ENCODE peak calls at places on chromosomes 16 and 17, in ten cellular contexts. M, E, O, Y, G, P, U, L, Q and A are unnamed samples.
A peak's percentile ranks its signal among the peaks of the same experiment; 100 is the strongest.

GRCh38 chr16:19130852-19131808 is 17.4 kb downstream of the ITPRIPL2 start:
- DNase-seq in M (peak; percentile 73), E (peak; percentile 76), O (peak; percentile 42), Y (no peak), G (no peak), P (peak; percentile 81), U (no peak), L (no peak), Q (no peak), A (no peak)

GRCh38 chr16:89410794-89411309 is 79.5 kb downstream of the ANKRD11 start:
- DNase-seq in M (peak; percentile 65), E (peak; percentile 78), O (no peak), Y (no peak), G (no peak), P (peak; percentile 87), U (no peak), L (no peak), Q (peak; percentile 86), A (peak; percentile 96)

GRCh38 chr16:3458278-3458851 is 14.9 kb downstream of the NAA60 start:
- DNase-seq in M (peak; percentile 18), E (no peak), O (peak; percentile 53), Y (no peak), G (peak; percentile 76), P (peak; percentile 65), U (no peak), L (no peak), Q (peak; percentile 68), A (no peak)

GRCh38 chr17:40515491-40516041 is 14.1 kb upstream of the TNS4 start:
- DNase-seq in M (no peak), E (peak; percentile 24), O (no peak), Y (no peak), G (no peak), P (no peak), U (peak; percentile 77), L (no peak), Q (no peak), A (no peak)

GRCh38 chr16:48156790-48157209 is 1.0 kb upstream of the ABCC12 start:
- DNase-seq in M (peak; percentile 54), E (peak; percentile 82), O (peak; percentile 82), Y (peak; percentile 76), G (peak; percentile 78), P (peak; percentile 75), U (peak; percentile 95), L (peak; percentile 79), Q (peak; percentile 90), A (peak; percentile 95)

GRCh38 chr16:51701025-51701424 is 550.0 kb upstream of the SALL1 start:
- DNase-seq in M (peak; percentile 74), E (no peak), O (no peak), Y (no peak), G (no peak), P (no peak), U (no peak), L (no peak), Q (no peak), A (no peak)

GRCh38 chr16:74049027-74049426 is 247.6 kb upstream of the PSMD7 start:
- DNase-seq in M (no peak), E (no peak), O (no peak), Y (no peak), G (no peak), P (no peak), U (no peak), L (no peak), Q (no peak), A (no peak)

GRCh38 chr17:31807846-31808245 is 51.2 kb downstream of the COPRS start:
- DNase-seq in M (no peak), E (no peak), O (no peak), Y (no peak), G (no peak), P (peak; percentile 60), U (no peak), L (no peak), Q (no peak), A (no peak)

GRCh38 chr17:83055911-83056582 is 23.4 kb upstream of the METRNL start:
- DNase-seq in M (peak; percentile 82), E (peak; percentile 29), O (no peak), Y (no peak), G (peak; percentile 1), P (peak; percentile 78), U (peak; percentile 53), L (peak; percentile 18), Q (peak; percentile 45), A (no peak)

GRCh38 chr17:73231841-73232586 is 29.7 kb downstream of the CPSF4L start:
- DNase-seq in M (peak; percentile 82), E (peak; percentile 97), O (peak; percentile 96), Y (peak; percentile 92), G (peak; percentile 97), P (peak; percentile 91), U (peak; percentile 99), L (peak; percentile 96), Q (peak; percentile 96), A (peak; percentile 98)
- TF ChIP-seq CTCF in M (peak; percentile 16), E (peak; percentile 31), O (peak; percentile 22), Y (no peak), G (peak; percentile 32), P (no peak), U (peak; percentile 36), L (no peak), Q (peak; percentile 46), A (peak; percentile 37)

GRCh38 chr16:76108460-76108859 is 168.7 kb upstream of the CNTNAP4 start:
- DNase-seq in M (no peak), E (no peak), O (no peak), Y (no peak), G (no peak), P (no peak), U (no peak), L (no peak), Q (no peak), A (no peak)
- TF ChIP-seq CTCF in M (no peak), E (no peak), O (no peak), Y (no peak), G (no peak), P (no peak), U (no peak), L (no peak), Q (no peak), A (no peak)

DNA sequence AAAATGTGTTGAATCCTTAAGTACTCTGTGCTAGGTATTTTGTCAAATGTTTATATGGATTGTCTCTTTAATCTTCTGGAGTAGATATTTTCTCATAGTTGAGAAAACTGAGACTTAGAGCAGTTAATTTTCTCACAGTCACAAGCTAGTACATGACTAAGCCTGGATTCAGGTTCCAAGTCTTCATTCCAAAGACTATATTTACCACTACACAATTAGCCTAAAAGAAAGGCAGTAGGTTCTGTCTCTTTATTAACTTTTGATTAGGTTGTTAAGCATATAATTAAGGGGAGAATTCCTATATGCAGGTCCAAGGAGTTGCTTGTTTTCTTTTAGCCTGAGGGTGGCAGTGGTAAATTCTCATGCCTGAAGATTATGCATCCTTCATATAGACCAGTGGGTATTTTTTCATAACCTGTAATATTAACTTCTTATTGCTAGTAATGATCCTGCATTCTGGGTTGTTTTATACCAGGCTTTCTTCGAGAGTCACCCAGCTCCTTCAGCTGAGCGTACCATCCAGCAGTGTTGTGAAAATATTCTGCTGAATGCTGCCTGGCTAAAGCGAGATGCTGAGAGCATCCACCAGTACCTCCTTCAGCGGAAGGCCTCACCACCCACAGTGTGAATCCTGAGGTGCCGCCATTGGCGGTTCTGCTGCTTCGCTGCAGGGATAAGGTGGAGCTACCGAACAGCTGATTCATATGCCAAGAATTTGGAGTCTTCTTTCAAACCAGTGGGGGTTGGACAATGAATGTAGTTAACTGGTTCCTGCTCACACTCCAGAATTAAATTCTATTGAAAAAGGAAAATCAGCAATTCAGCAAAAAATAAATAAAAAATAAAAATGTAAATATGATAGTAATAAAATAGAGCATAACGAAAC is 28.2 kb upstream of the KPNB1 start:
- DNase-seq in M (peak; percentile 90), E (peak; percentile 71), O (no peak), Y (no peak), G (peak; percentile 30), P (peak; percentile 87), U (no peak), L (no peak), Q (peak; percentile 80), A (peak; percentile 87)
- TF ChIP-seq CTCF in M (no peak), E (no peak), O (no peak), Y (no peak), G (no peak), P (no peak), U (no peak), L (no peak), Q (no peak), A (no peak)

GRCh38 chr17:63948521-63948920 is 16.4 kb upstream of the CD79B start:
- DNase-seq in M (no peak), E (no peak), O (no peak), Y (no peak), G (no peak), P (no peak), U (peak; percentile 66), L (no peak), Q (no peak), A (no peak)

GRCh38 chr17:63946440-63947363 is 14.6 kb upstream of the CD79B start:
- DNase-seq in M (peak; percentile 6), E (no peak), O (peak; percentile 77), Y (peak; percentile 29), G (peak; percentile 78), P (peak; percentile 15), U (peak; percentile 92), L (peak; percentile 84), Q (peak; percentile 65), A (no peak)

GRCh38 chr17:63945851-63946439 is 13.8 kb upstream of the CD79B start:
- DNase-seq in M (no peak), E (no peak), O (no peak), Y (no peak), G (no peak), P (no peak), U (peak; percentile 90), L (peak; percentile 88), Q (no peak), A (no peak)

GRCh38 chr17:63949576-63950250 is 17.6 kb upstream of the CD79B start:
- DNase-seq in M (no peak), E (no peak), O (no peak), Y (no peak), G (no peak), P (no peak), U (no peak), L (no peak), Q (no peak), A (no peak)

GRCh38 chr17:63947711-63948330 is 15.7 kb upstream of the CD79B start:
- DNase-seq in M (no peak), E (no peak), O (no peak), Y (no peak), G (no peak), P (no peak), U (peak; percentile 77), L (no peak), Q (no peak), A (no peak)
- TF ChIP-seq CTCF in M (no peak), E (no peak), O (no peak), Y (no peak), G (no peak), P (no peak), U (no peak), L (no peak), Q (no peak), A (no peak)